ENCODE peak calls at places on chromosome 7, in ten cellular contexts. B is A549, M is WTC11, O is endothelial cell of umbilical vein, T is GM12878, N is HCT116, R is HepG2, Z is K562, S is SK-N-SH, A is H1. Y is an unnamed sample.

GRCh38 chr7:38283107-38283506 is 9.7 kb upstream of the TARP start:
- DNase-seq in O (no peak), R (no peak), B (no peak), S (no peak), N (no peak), M (no peak), Z (no peak), A (no peak), T (no peak), Y (peak; percentile 79)

GRCh38 chr7:117673839-117674238 is 194.0 kb downstream of the CFTR start:
- DNase-seq in S (peak; percentile 5), T (no peak), R (peak; percentile 7), M (no peak), A (no peak), B (peak; percentile 60), Z (no peak), O (peak; percentile 56), N (peak; percentile 24), Y (peak; percentile 19)

GRCh38 chr7:82050134-82050533 is 280.3 kb upstream of the HGF start:
- DNase-seq in S (no peak), M (no peak), Z (no peak), A (no peak), T (no peak), O (peak; percentile 66), R (peak; percentile 3), B (peak; percentile 95), N (peak; percentile 59), Y (no peak)

GRCh38 chr7:98655611-98656010 is 38.5 kb downstream of the NPTX2 start:
- DNase-seq in N (no peak), B (no peak), O (no peak), Z (no peak), T (no peak), A (no peak), M (no peak), R (no peak), S (no peak), Y (no peak)

GRCh38 chr7:130909881-130910672 is 176.1 kb upstream of the KLF14 start:
- DNase-seq in N (no peak), T (no peak), S (no peak), R (no peak), O (peak; percentile 81), B (no peak), M (no peak), Z (peak; percentile 40), A (no peak), Y (no peak)

GRCh38 chr7:2104716-2105115 is 128.0 kb downstream of the MAD1L1 start:
- DNase-seq in R (no peak), O (no peak), Z (no peak), A (no peak), M (no peak), T (no peak), B (no peak), S (peak; percentile 75), N (no peak), Y (peak; percentile 69)

GRCh38 chr7:114976666-114977065 is 54.8 kb downstream of the MDFIC start:
- DNase-seq in R (no peak), Z (no peak), T (no peak), M (no peak), A (no peak), O (no peak), N (no peak), S (no peak), B (no peak), Y (no peak)

GRCh38 chr7:149207324-149208035 is 12.1 kb downstream of the ZNF282 start:
- DNase-seq in T (no peak), A (no peak), R (no peak), B (no peak), Z (no peak), S (no peak), M (no peak), N (no peak), O (no peak), Y (no peak)

GRCh38 chr7:114422478-114423217 is 8.0 kb downstream of the FOXP2 start:
- DNase-seq in Z (no peak), N (peak; percentile 7), M (no peak), A (no peak), T (no peak), S (no peak), O (no peak), R (no peak), B (no peak), Y (no peak)

GRCh38 chr7:150926066-150926465 is 52.1 kb downstream of the KCNH2 start:
- DNase-seq in R (no peak), M (no peak), A (no peak), N (no peak), Z (peak; percentile 21), B (no peak), S (no peak), T (no peak), O (no peak), Y (no peak)

GRCh38 chr7:149005427-149006344 is 22.6 kb downstream of the PDIA4 start:
- DNase-seq in Z (peak; percentile 81), O (peak; percentile 65), B (peak; percentile 76), S (peak; percentile 91), A (peak; percentile 56), R (peak; percentile 62), N (peak; percentile 43), T (no peak), M (peak; percentile 89), Y (peak; percentile 83)

GRCh38 chr7:148701414-148701813 is 2.7 kb downstream of the CUL1 start:
- DNase-seq in Z (peak; percentile 41), A (no peak), M (no peak), S (no peak), N (no peak), T (no peak), R (no peak), O (peak; percentile 13), B (peak; percentile 20), Y (peak; percentile 52)

GRCh38 chr7:70238171-70238575 is 639.9 kb downstream of the AUTS2 start:
- DNase-seq in N (no peak), M (no peak), R (no peak), S (peak; percentile 16), A (no peak), B (no peak), T (peak; percentile 93), O (no peak), Z (no peak), Y (no peak)

GRCh38 chr7:144384555-144385245 is 18.8 kb downstream of the NOBOX start:
- DNase-seq in R (no peak), A (peak; percentile 34), M (no peak), T (no peak), B (peak; percentile 45), S (no peak), O (no peak), Z (no peak), N (peak; percentile 48), Y (no peak)

GRCh38 chr7:119996634-119997033 is 276.3 kb upstream of the KCND2 start:
- DNase-seq in A (no peak), T (no peak), N (no peak), O (no peak), R (no peak), M (no peak), S (no peak), Z (no peak), B (no peak), Y (no peak)

GRCh38 chr7:101163281-101164070 is 1.9 kb downstream of the VGF start:
- DNase-seq in S (peak; percentile 88), M (peak; percentile 70), N (peak; percentile 73), O (no peak), R (no peak), T (no peak), A (no peak), B (peak; percentile 67), Z (peak; percentile 74), Y (peak; percentile 82)

GRCh38 chr7:150580995-150581394 is 13.8 kb downstream of the GIMAP4 start:
- DNase-seq in R (no peak), T (no peak), O (no peak), S (no peak), Z (no peak), A (no peak), B (no peak), M (no peak), N (no peak), Y (no peak)

GRCh38 chr7:88401009-88401623 is 94.4 kb upstream of the STEAP4 start:
- DNase-seq in M (no peak), A (no peak), R (peak; percentile 14), S (peak; percentile 39), T (no peak), B (peak; percentile 22), N (peak; percentile 15), O (peak; percentile 6), Z (peak; percentile 13), Y (peak; percentile 49)

GRCh38 chr7:75813781-75814236 is at the start of gene CCL24:
- DNase-seq in O (no peak), Z (peak; percentile 58), S (no peak), A (no peak), M (no peak), B (no peak), N (no peak), R (no peak), T (no peak), Y (peak; percentile 89)
- TF ChIP-seq MAX in O (no peak), Z (no peak), S (no peak), A (no peak), M (no peak), B (no peak), N (no peak), R (no peak), T (no peak), Y (no peak)

GRCh38 chr7:155953781-155954549 is 141.7 kb upstream of the SHH start:
- DNase-seq in N (no peak), R (peak; percentile 78), B (no peak), A (no peak), T (no peak), Z (no peak), O (no peak), M (no peak), S (no peak), Y (no peak)
- TF ChIP-seq CTCF in N (no peak), R (peak; percentile 80), B (no peak), A (peak; percentile 1), T (no peak), Z (no peak), O (no peak), M (no peak), S (no peak), Y (no peak)

GRCh38 chr7:42886866-42887509 is 24.9 kb downstream of the C7orf25 start:
- DNase-seq in A (no peak), R (no peak), S (no peak), O (no peak), Z (no peak), T (no peak), N (no peak), M (no peak), B (no peak), Y (no peak)
- TF ChIP-seq MAX in A (no peak), R (no peak), S (no peak), O (no peak), Z (no peak), T (no peak), N (no peak), M (no peak), B (no peak), Y (no peak)

DNA sequence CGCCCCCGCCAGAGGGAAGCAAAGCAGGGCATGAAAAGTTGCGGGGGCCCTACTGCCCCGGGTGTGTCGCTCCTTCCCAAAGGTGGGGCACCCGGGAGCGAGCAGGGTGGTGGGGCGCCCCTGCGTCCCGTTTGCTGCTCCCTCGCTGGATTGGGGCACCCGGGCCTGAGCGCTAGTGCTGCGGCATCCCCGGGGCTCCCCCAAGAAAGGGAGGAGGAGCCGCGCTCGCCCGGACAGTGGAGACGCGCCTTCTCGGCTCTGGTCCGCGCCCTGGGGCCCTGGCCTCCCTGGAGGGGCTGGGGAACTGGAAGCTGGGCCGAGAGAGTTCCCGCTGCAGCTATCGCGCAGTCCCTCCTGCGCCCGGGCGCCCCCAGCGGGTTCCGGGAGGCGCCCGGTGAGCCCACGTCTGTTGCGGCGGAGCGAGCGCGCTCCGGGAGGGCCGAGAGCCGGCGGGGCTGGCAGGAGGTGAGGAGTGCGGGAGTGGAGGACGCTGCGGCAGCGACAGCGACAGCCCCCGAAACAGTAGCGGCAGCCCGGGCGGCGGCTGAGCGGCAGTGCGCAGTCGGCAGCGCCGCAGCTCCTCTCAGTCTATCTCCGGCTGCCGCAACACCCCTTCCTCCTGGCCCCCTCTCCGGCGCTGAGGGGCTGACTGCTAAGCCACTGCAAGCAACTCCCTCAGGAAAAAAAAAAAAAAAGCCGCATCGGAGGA is 505 bp upstream of the BMPER start:
- DNase-seq in M (peak; percentile 61), O (peak; percentile 47), Z (no peak), S (peak; percentile 84), B (peak; percentile 46), R (peak; percentile 3), T (no peak), A (no peak), N (no peak), Y (no peak)
- TF ChIP-seq CTCF in M (no peak), O (peak; percentile 9), Z (no peak), S (peak; percentile 45), B (no peak), R (peak; percentile 37), T (no peak), A (no peak), N (no peak), Y (no peak)